ENCODE peak calls at places on chromosomes 5 and 9, in ten cellular contexts. W, X, S, H, C, U, M, V, I and G are unnamed samples.

GRCh38 chr9:32430720-32431119 is 46.3 kb downstream of the ACO1 start:
- DNase-seq in S (no peak), V (no peak), X (no peak), M (peak; percentile 5), W (no peak), I (no peak), C (no peak), U (no peak), H (peak; percentile 73), G (no peak)

GRCh38 chr5:176817864-176818377 is 7.6 kb downstream of the UNC5A start:
- DNase-seq in X (peak; percentile 49), I (peak; percentile 47), U (no peak), S (no peak), H (no peak), C (no peak), V (no peak), M (no peak), W (peak; percentile 69), G (no peak)

GRCh38 chr9:107008447-107008846 is 145.5 kb downstream of the ZNF462 start:
- DNase-seq in I (no peak), M (no peak), V (no peak), C (no peak), W (no peak), S (no peak), U (no peak), H (no peak), X (no peak), G (no peak)

GRCh38 chr9:23621166-23621565 is 204.9 kb downstream of the ELAVL2 start:
- DNase-seq in X (no peak), H (no peak), C (no peak), V (no peak), M (no peak), U (no peak), I (peak; percentile 4), S (no peak), W (no peak), G (no peak)

GRCh38 chr9:29514336-29514735 is 1941.1 kb upstream of the C9orf72 start:
- DNase-seq in V (no peak), W (no peak), I (no peak), U (no peak), H (no peak), S (no peak), X (no peak), M (no peak), C (no peak), G (no peak)

GRCh38 chr5:94941113-94941765 is 322.8 kb downstream of the SLF1 start:
- DNase-seq in X (no peak), I (no peak), S (no peak), C (no peak), U (no peak), H (no peak), M (no peak), W (no peak), V (no peak), G (no peak)

GRCh38 chr5:154395407-154396106 is 50.2 kb upstream of the SAP30L start:
- DNase-seq in V (peak; percentile 97), I (no peak), H (no peak), S (no peak), U (no peak), M (no peak), X (no peak), C (peak; percentile 50), W (peak; percentile 80), G (no peak)

GRCh38 chr9:6632516-6633328 is 12.8 kb downstream of the GLDC start:
- DNase-seq in I (no peak), C (peak; percentile 92), M (no peak), U (no peak), S (no peak), W (peak; percentile 8), H (no peak), V (no peak), X (no peak), G (no peak)

GRCh38 chr9:100437860-100438805 is 11.2 kb downstream of the MSANTD3 start:
- DNase-seq in I (peak; percentile 85), W (peak; percentile 70), S (peak; percentile 33), V (peak; percentile 71), X (peak; percentile 82), C (peak; percentile 55), M (no peak), U (peak; percentile 90), H (peak; percentile 78), G (peak; percentile 70)

GRCh38 chr9:86077286-86077685 is 22.1 kb downstream of the GOLM1 start:
- DNase-seq in U (no peak), H (no peak), W (no peak), S (no peak), M (no peak), V (no peak), I (no peak), C (no peak), X (no peak), G (no peak)

GRCh38 chr5:13625616-13626198 is 318.8 kb downstream of the DNAH5 start:
- DNase-seq in U (no peak), C (no peak), H (peak; percentile 20), V (no peak), I (no peak), W (no peak), X (no peak), M (no peak), S (no peak), G (no peak)

GRCh38 chr9:5586391-5586802 is 42.5 kb upstream of the RIC1 start:
- DNase-seq in S (no peak), C (peak; percentile 28), W (no peak), H (peak; percentile 79), U (no peak), X (peak; percentile 20), M (no peak), V (peak; percentile 27), I (no peak), G (no peak)

GRCh38 chr9:132356276-132356924 is 1.6 kb upstream of the SETX start:
- DNase-seq in M (no peak), S (no peak), U (no peak), W (no peak), H (no peak), V (no peak), I (no peak), X (no peak), C (no peak), G (no peak)

GRCh38 chr9:114084282-114085073 is 6.4 kb upstream of the AMBP start:
- DNase-seq in H (no peak), X (no peak), U (no peak), S (no peak), C (no peak), I (no peak), W (no peak), M (no peak), V (no peak), G (no peak)

GRCh38 chr5:78799254-78800017 is 150.9 kb upstream of the LHFPL2 start:
- DNase-seq in W (no peak), V (no peak), H (peak; percentile 67), I (no peak), M (no peak), U (no peak), X (no peak), C (no peak), S (no peak), G (no peak)
- TF ChIP-seq CTCF in W (no peak), V (no peak), H (peak; percentile 14), I (no peak), M (peak; percentile 35), U (no peak), X (no peak), C (no peak), S (no peak), G (peak; percentile 21)

GRCh38 chr5:171162602-171163001 is 146.4 kb upstream of the TLX3 start:
- DNase-seq in H (peak; percentile 25), S (no peak), M (no peak), C (peak; percentile 24), U (no peak), V (peak; percentile 37), X (peak; percentile 11), I (peak; percentile 33), W (peak; percentile 56), G (no peak)
- TF ChIP-seq CTCF in H (peak; percentile 43), S (no peak), M (peak; percentile 19), C (peak; percentile 43), U (no peak), V (peak; percentile 67), X (no peak), I (peak; percentile 53), W (peak; percentile 53), G (peak; percentile 56)

GRCh38 chr5:1054018-1054798 is 45.6 kb downstream of the NKD2 start:
- DNase-seq in H (no peak), U (no peak), C (no peak), S (no peak), M (no peak), I (no peak), X (no peak), W (no peak), V (no peak), G (no peak)

GRCh38 chr5:1053391-1054017 is 44.9 kb downstream of the NKD2 start:
- DNase-seq in X (no peak), W (no peak), H (no peak), I (no peak), M (no peak), V (no peak), S (no peak), U (no peak), C (no peak), G (no peak)

GRCh38 chr5:1051366-1051720 is 42.7 kb downstream of the NKD2 start:
- DNase-seq in V (peak; percentile 43), I (no peak), C (no peak), W (no peak), M (no peak), X (no peak), H (no peak), S (no peak), U (no peak), G (no peak)

GRCh38 chr5:1052076-1052475 is 43.5 kb downstream of the NKD2 start:
- DNase-seq in X (no peak), V (no peak), I (no peak), M (no peak), S (no peak), C (no peak), H (no peak), U (no peak), W (no peak), G (no peak)

GRCh38 chr5:1052641-1053390 is 44.2 kb downstream of the NKD2 start:
- DNase-seq in I (no peak), C (no peak), V (no peak), M (no peak), X (no peak), H (no peak), W (no peak), S (no peak), U (no peak), G (no peak)
- TF ChIP-seq CTCF in I (peak; percentile 25), C (no peak), V (no peak), M (no peak), X (no peak), H (no peak), W (no peak), S (no peak), U (no peak), G (no peak)

GRCh38 chr9:112000743-112001142 is 104.1 kb downstream of the UGCG start:
- DNase-seq in X (no peak), I (no peak), H (no peak), W (no peak), M (no peak), S (no peak), V (no peak), U (no peak), C (no peak), G (no peak)
- TF ChIP-seq CTCF in X (no peak), I (no peak), H (no peak), W (no peak), M (no peak), S (no peak), V (no peak), U (no peak), C (no peak), G (peak; percentile 22)